ENCODE peak calls at places on chromosomes 11 and 22, in nine cellular contexts. U is AG09319, V is foreskin fibroblast, X is uterus, Q is neural crest cell, H is GM13977, J is GM10248, C is IMR-90, S is RWPE1. A is an unnamed sample.

GRCh38 chr22:37492428-37493344 is 6.5 kb upstream of the MFNG start:
- DNase-seq in S (no peak), C (peak; percentile 59), Q (no peak), X (no peak), V (peak; percentile 80), U (peak; percentile 12), J (peak; percentile 75), H (peak; percentile 84), A (no peak)

GRCh38 chr11:120208012-120208441 is 2.8 kb upstream of the OAF start:
- DNase-seq in V (peak; percentile 54), H (no peak), X (no peak), S (no peak), C (no peak), U (peak; percentile 27), Q (no peak), J (no peak), A (peak; percentile 48)

GRCh38 chr22:24189249-24190158 is 8.2 kb downstream of the SUSD2 start:
- DNase-seq in U (peak; percentile 24), C (peak; percentile 50), H (peak; percentile 88), S (peak; percentile 76), X (peak; percentile 75), Q (peak; percentile 65), V (peak; percentile 87), J (peak; percentile 87), A (no peak)

GRCh38 chr11:113241190-113242051 is 73.0 kb upstream of the TTC12 start:
- DNase-seq in J (no peak), V (peak; percentile 59), Q (no peak), H (no peak), X (no peak), S (no peak), U (peak; percentile 10), C (peak; percentile 1), A (no peak)

GRCh38 chr22:20186871-20187546 is 36.2 kb upstream of the CCDC188 start:
- DNase-seq in H (no peak), U (no peak), J (no peak), X (no peak), Q (no peak), S (no peak), V (no peak), C (no peak), A (no peak)

GRCh38 chr11:48169706-48170105 is 46.9 kb upstream of the OR4B1 start:
- DNase-seq in C (peak; percentile 34), V (no peak), U (no peak), H (no peak), Q (no peak), S (no peak), J (no peak), X (no peak), A (no peak)

GRCh38 chr11:78684377-78684776 is 109.7 kb upstream of the NARS2 start:
- DNase-seq in S (no peak), C (peak; percentile 11), U (no peak), X (no peak), H (no peak), J (no peak), Q (no peak), V (no peak), A (no peak)

GRCh38 chr22:41146573-41146972 is 54.2 kb downstream of the EP300 start:
- DNase-seq in Q (no peak), J (no peak), U (no peak), S (no peak), X (peak; percentile 22), H (no peak), C (no peak), V (peak; percentile 10), A (no peak)

DNA sequence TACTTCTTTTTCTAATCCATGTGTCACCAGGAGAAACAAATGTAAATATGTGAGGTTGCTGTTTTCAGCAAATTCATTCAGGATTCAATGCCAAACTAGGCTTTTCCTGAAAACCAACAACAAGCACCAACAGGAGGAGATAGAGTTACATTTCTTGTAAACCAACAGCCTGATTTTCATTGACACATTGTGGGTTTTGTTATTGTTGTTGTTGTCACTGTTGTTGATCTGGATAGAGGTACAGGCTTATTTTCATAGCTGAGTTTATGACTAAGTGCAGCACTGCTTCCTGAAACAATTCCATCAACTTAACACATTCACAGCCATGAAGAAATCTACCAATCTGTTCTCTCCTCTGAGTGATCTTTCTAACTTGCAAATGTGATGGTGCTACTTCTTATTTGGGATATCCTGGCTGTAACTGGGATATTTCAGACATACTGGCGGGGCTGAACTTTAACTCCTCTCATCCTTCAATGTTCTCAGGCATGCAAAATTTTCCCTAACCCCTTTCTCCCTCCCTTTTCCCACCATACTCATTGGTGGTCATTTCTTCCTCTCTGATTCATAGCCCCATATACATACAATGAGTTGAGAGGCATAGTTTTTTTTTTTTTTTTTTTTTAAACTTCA is 65.5 kb downstream of the ME3 start:
- DNase-seq in J (no peak), U (no peak), V (no peak), S (no peak), X (no peak), C (peak; percentile 60), H (no peak), Q (no peak), A (no peak)
- TF ChIP-seq CTCF in J (no peak), U (peak; percentile 18), V (no peak), S (no peak), X (no peak), C (no peak), H (no peak), Q (no peak), A (peak; percentile 23)

DNA sequence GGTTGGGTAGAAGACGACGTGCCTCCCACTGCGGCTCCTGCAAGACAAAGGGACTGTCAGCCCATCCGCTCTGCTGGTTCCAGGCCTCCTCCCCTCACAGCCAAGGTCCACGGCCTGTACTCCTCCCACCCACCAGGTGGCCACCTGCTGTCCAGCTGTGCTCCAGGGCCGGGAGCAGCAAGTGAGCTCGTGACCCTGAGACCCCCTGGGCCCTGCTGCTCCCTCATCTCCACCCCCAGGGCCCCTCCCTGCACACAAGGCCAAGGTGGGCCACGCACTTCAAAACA is 27.4 kb downstream of the TSPAN4 start:
- DNase-seq in S (no peak), C (no peak), J (no peak), U (no peak), Q (no peak), H (no peak), V (no peak), X (no peak), A (no peak)
- TF ChIP-seq CTCF in S (no peak), C (peak; percentile 11), J (no peak), U (no peak), Q (peak; percentile 28), H (no peak), V (no peak), X (no peak), A (peak; percentile 38)

GRCh38 chr11:16786131-16786530 is 47.7 kb downstream of the C11orf58 start:
- DNase-seq in H (no peak), Q (no peak), V (no peak), J (no peak), S (no peak), X (no peak), C (no peak), U (no peak), A (no peak)

GRCh38 chr11:16784671-16785070 is 46.2 kb downstream of the C11orf58 start:
- DNase-seq in J (no peak), C (no peak), U (no peak), S (no peak), X (no peak), H (no peak), V (no peak), Q (no peak), A (no peak)

GRCh38 chr11:16784097-16784496 is 45.6 kb downstream of the C11orf58 start:
- DNase-seq in U (no peak), S (no peak), C (no peak), Q (no peak), H (no peak), X (no peak), V (no peak), J (no peak), A (no peak)

GRCh38 chr11:16787035-16787744 is 48.7 kb downstream of the C11orf58 start:
- DNase-seq in J (no peak), X (no peak), V (peak; percentile 64), H (no peak), S (no peak), U (no peak), C (peak; percentile 23), Q (no peak), A (no peak)

GRCh38 chr11:16785520-16786128 is 47.2 kb downstream of the C11orf58 start:
- DNase-seq in Q (peak; percentile 78), V (peak; percentile 88), U (peak; percentile 54), C (peak; percentile 75), H (peak; percentile 86), S (peak; percentile 84), J (peak; percentile 82), X (peak; percentile 47), A (peak; percentile 26)
- TF ChIP-seq CTCF in Q (peak; percentile 81), V (peak; percentile 97), U (peak; percentile 94), C (peak; percentile 85), H (peak; percentile 90), S (peak; percentile 90), J (peak; percentile 90), X (peak; percentile 68), A (peak; percentile 91)

GRCh38 chr22:27148025-27148424 is 490.6 kb downstream of the MIAT start:
- DNase-seq in J (no peak), U (no peak), C (no peak), H (no peak), S (no peak), X (no peak), V (no peak), Q (no peak), A (no peak)

GRCh38 chr22:27139935-27140493 is 482.6 kb downstream of the MIAT start:
- DNase-seq in S (peak; percentile 39), U (no peak), Q (no peak), V (peak; percentile 90), C (peak; percentile 83), H (no peak), X (peak; percentile 36), J (no peak), A (peak; percentile 91)

GRCh38 chr22:27148886-27149470 is 491.6 kb downstream of the MIAT start:
- DNase-seq in S (no peak), X (no peak), C (no peak), H (no peak), U (no peak), V (no peak), Q (no peak), J (no peak), A (no peak)

GRCh38 chr22:27146871-27147591 is 489.6 kb downstream of the MIAT start:
- DNase-seq in Q (no peak), V (no peak), C (no peak), J (no peak), H (no peak), X (no peak), U (no peak), S (no peak), A (no peak)

GRCh38 chr22:27144345-27144744 is 487.0 kb downstream of the MIAT start:
- DNase-seq in H (no peak), C (no peak), Q (no peak), V (no peak), U (no peak), J (no peak), X (no peak), S (no peak), A (no peak)
- TF ChIP-seq CTCF in H (no peak), C (no peak), Q (no peak), V (no peak), U (no peak), J (no peak), X (no peak), S (no peak), A (peak; percentile 21)

GRCh38 chr11:10857604-10858504 is at the start of gene ZBED5:
- DNase-seq in U (peak; percentile 92), X (peak; percentile 97), V (peak; percentile 100), J (peak; percentile 94), H (peak; percentile 89), C (peak; percentile 97), S (peak; percentile 96), Q (peak; percentile 88), A (peak; percentile 91)
- TF ChIP-seq CTCF in U (peak; percentile 7), X (peak; percentile 20), V (no peak), J (peak; percentile 26), H (no peak), C (peak; percentile 7), S (no peak), Q (peak; percentile 41), A (no peak)

GRCh38 chr11:93988912-93989311 is 32.2 kb upstream of the HEPHL1 start:
- DNase-seq in V (no peak), U (no peak), H (no peak), S (no peak), C (no peak), X (no peak), J (no peak), Q (no peak), A (no peak)
- TF ChIP-seq CTCF in V (no peak), U (no peak), H (no peak), S (no peak), C (no peak), X (no peak), J (no peak), Q (no peak), A (no peak)